ENCODE peak calls at places on chromosomes 3 and 15, in four cellular contexts. V, E, O and I are unnamed samples.

GRCh38 chr3:62159693-62160092 is 213.7 kb downstream of the FEZF2 start:
- DNase-seq in E (peak), O (peak), V (no peak), I (no peak)

GRCh38 chr15:30033211-30033610 is 49.5 kb upstream of the GOLGA8J start:
- DNase-seq in V (no peak), E (no peak), O (no peak), I (no peak)

GRCh38 chr3:123941150-123941941 is 19.7 kb downstream of the CCDC14 start:
- DNase-seq in V (no peak), O (no peak), E (no peak), I (no peak)

GRCh38 chr3:136251511-136251910 is 1.4 kb downstream of the PCCB start:
- DNase-seq in V (peak), E (no peak), O (no peak), I (no peak)

GRCh38 chr3:188834349-188834748 is 337.4 kb upstream of the TPRG1 start:
- DNase-seq in E (no peak), V (no peak), O (no peak), I (no peak)

GRCh38 chr3:18579659-18580058 is 154.5 kb upstream of the SATB1 start:
- DNase-seq in V (no peak), E (no peak), O (no peak), I (no peak)

GRCh38 chr3:174548841-174549623 is 310.1 kb upstream of the NAALADL2 start:
- DNase-seq in O (no peak), E (no peak), V (no peak), I (no peak)

GRCh38 chr3:173869786-173870185 is 472.2 kb downstream of the NLGN1 start:
- DNase-seq in O (no peak), E (no peak), V (no peak), I (no peak)

GRCh38 chr3:62481972-62482371 is 108.6 kb upstream of the FEZF2 start:
- DNase-seq in V (no peak), E (no peak), O (no peak), I (no peak)

GRCh38 chr3:115072265-115073008 is 74.7 kb downstream of the ZBTB20 start:
- DNase-seq in V (peak), E (no peak), O (peak), I (no peak)

GRCh38 chr15:40246496-40247275 is 7.8 kb downstream of the PAK6 start:
- DNase-seq in V (no peak), O (no peak), E (no peak), I (no peak)

GRCh38 chr3:51982838-51983577 is at the start of gene ACY1:
- DNase-seq in O (peak), E (peak), V (peak), I (peak)

GRCh38 chr3:153443961-153444360 is 281.9 kb downstream of the RAP2B start:
- DNase-seq in V (no peak), E (no peak), O (peak), I (no peak)

GRCh38 chr3:110016235-110016634 is 678.9 kb upstream of the DPPA4 start:
- DNase-seq in O (no peak), V (no peak), E (no peak), I (no peak)

GRCh38 chr3:44323341-44323955 is 15.1 kb upstream of the TCAIM start:
- DNase-seq in V (peak), O (peak), E (peak), I (peak)

GRCh38 chr15:87154771-87155170 is 1075.1 kb downstream of the AGBL1 start:
- DNase-seq in O (peak), V (peak), E (no peak), I (no peak)

GRCh38 chr3:37907371-37907770 is 45.7 kb downstream of the CTDSPL start:
- DNase-seq in E (no peak), V (no peak), O (no peak), I (no peak)
- H3K27ac ChIP-seq in E (peak), V (no peak), O (no peak), I (peak)

GRCh38 chr3:108589998-108590323 is 439 bp downstream of the DZIP3 start:
- DNase-seq in O (no peak), V (no peak), E (no peak), I (no peak)

GRCh38 chr3:108589081-108589997 is at the start of the genes CIP2A and DZIP3:
- DNase-seq in V (peak), O (peak), E (peak), I (peak)

GRCh38 chr3:108595304-108595703 is 5.8 kb downstream of the DZIP3 start:
- DNase-seq in E (no peak), V (no peak), O (no peak), I (no peak)

GRCh38 chr3:108588616-108589015 is 622 bp downstream of the CIP2A start:
- DNase-seq in V (no peak), O (no peak), E (no peak), I (no peak)

GRCh38 chr3:108590443-108590842 is 921 bp downstream of the DZIP3 start:
- DNase-seq in E (no peak), V (peak), O (no peak), I (no peak)
- H3K27ac ChIP-seq in E (no peak), V (peak), O (no peak), I (no peak)

DNA sequence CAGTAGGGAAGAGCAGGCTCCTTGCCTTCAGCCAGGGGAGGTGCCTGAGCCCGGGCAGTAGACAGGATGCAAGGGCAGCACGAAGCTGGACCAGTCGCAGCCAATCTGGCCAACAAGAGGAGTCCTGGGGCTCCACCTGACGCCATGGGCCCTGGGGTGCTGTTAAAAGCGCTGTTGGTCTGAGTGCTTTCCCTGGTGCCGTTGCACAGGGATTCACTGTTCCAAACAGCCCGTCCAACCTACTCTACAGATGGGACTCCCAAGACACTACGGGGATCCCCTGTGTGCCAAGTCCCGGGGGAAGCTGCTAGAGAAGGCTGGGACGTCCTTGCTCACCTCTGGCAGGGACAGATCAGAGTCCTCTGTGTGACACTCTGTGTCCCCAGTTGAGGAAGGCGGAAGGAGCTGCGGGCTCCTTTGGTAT is 632 bp downstream of the CTSH start:
- DNase-seq in E (no peak), O (no peak), V (no peak), I (no peak)
- H3K27ac ChIP-seq in E (peak), O (no peak), V (no peak), I (peak)

DNA sequence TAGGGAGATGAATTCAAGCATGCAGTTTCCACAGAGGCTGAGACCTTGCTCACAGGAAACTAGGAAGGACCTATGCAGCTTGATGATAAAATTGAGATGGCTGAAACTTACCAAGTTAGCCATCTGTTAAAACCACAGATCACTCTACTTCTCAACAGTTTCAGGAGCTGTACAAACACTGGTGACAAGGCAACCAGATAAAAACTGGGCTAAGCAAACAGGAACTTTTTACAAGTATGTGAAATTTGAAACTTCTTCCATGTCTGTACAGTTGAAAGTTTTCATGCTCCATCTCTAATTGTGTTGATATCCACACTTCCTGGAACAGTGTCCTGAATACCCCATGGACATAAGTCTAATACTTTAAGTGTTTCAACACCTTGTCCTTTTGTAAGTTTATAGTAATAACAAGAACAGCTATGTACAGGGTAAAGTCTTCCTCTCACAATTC is 78.2 kb downstream of the FAIM start:
- DNase-seq in O (peak), E (no peak), V (no peak), I (no peak)
- H3K27ac ChIP-seq in O (no peak), E (no peak), V (no peak), I (no peak)

GRCh38 chr3:42302924-42303634 is 37.1 kb upstream of the CCK start:
- DNase-seq in V (no peak), O (no peak), E (no peak), I (no peak)

GRCh38 chr3:42300013-42300412 is 34.0 kb upstream of the CCK start:
- DNase-seq in O (peak), E (no peak), V (peak), I (no peak)

GRCh38 chr3:42298259-42298658 is 32.3 kb upstream of the CCK start:
- DNase-seq in V (no peak), O (no peak), E (no peak), I (no peak)

GRCh38 chr3:42301446-42302175 is 35.6 kb upstream of the CCK start:
- DNase-seq in E (no peak), O (no peak), V (no peak), I (no peak)

GRCh38 chr3:42300778-42301177 is 34.8 kb upstream of the CCK start:
- DNase-seq in E (no peak), O (no peak), V (no peak), I (no peak)
- H3K27ac ChIP-seq in E (no peak), O (no peak), V (no peak), I (no peak)

GRCh38 chr3:72888546-72889309 is 882 bp downstream of the GXYLT2 start:
- DNase-seq in V (peak), E (peak), O (peak), I (peak)

GRCh38 chr3:72892081-72892763 is 4.4 kb downstream of the GXYLT2 start:
- DNase-seq in V (peak), O (peak), E (no peak), I (peak)

GRCh38 chr3:72889310-72890165 is 1.7 kb downstream of the GXYLT2 start:
- DNase-seq in O (no peak), V (no peak), E (no peak), I (peak)

GRCh38 chr3:72891053-72891855 is 3.4 kb downstream of the GXYLT2 start:
- DNase-seq in O (peak), E (peak), V (peak), I (peak)

GRCh38 chr3:72890166-72890925 is 2.5 kb downstream of the GXYLT2 start:
- DNase-seq in O (no peak), E (no peak), V (peak), I (no peak)
- H3K27ac ChIP-seq in O (peak), E (peak), V (no peak), I (peak)

DNA sequence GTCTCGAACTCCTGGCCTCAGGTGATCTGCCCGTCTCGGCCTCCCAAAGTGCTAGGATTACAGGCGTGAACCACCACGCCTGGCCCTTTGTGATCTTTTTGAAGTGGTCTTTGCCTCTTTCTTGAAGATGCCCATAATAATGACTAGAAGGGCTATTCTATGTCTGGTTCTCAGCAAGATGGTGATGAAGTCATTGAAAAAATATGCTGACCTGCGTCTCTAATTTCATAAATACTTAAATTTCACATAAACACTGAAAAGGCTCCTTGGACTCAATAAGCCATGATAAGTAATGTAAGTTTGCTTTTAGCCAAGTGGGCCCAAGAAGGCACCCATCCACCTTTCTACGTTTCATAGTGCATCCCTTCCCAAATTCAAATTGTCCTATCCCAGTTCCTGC is 775 bp upstream of the MAPK6 start:
- DNase-seq in O (peak), E (no peak), V (no peak), I (no peak)
- H3K27ac ChIP-seq in O (peak), E (peak), V (peak), I (peak)

GRCh38 chr15:41581110-41581509 is 22.1 kb downstream of the TYRO3 start:
- DNase-seq in O (no peak), E (no peak), V (peak), I (no peak)

GRCh38 chr15:41574158-41574557 is 15.1 kb downstream of the TYRO3 start:
- DNase-seq in O (no peak), V (no peak), E (no peak), I (no peak)

GRCh38 chr15:41575282-41575681 is 16.3 kb downstream of the TYRO3 start:
- DNase-seq in E (no peak), V (no peak), O (no peak), I (no peak)

GRCh38 chr15:41578736-41579383 is 19.8 kb downstream of the TYRO3 start:
- DNase-seq in E (no peak), V (no peak), O (no peak), I (no peak)

GRCh38 chr15:41577863-41578735 is 19.1 kb downstream of the TYRO3 start:
- DNase-seq in E (no peak), O (no peak), V (no peak), I (no peak)
- H3K27ac ChIP-seq in E (no peak), O (no peak), V (no peak), I (peak)